ENCODE peak calls at places on chromosomes 5 and 9, in nine cellular contexts. C, B, N, A, P, G, K, I and T are unnamed samples.

GRCh38 chr9:2787065-2787464 is 56.8 kb downstream of the PUM3 start:
- DNase-seq in P (peak; percentile 75), A (no peak), N (peak; percentile 60), K (no peak), I (peak; percentile 47), B (no peak), C (no peak), G (no peak), T (peak; percentile 70)

GRCh38 chr9:36091028-36091953 is 45.2 kb upstream of the GLIPR2 start:
- DNase-seq in K (no peak), I (peak; percentile 63), N (peak; percentile 81), B (no peak), C (no peak), G (no peak), A (no peak), P (peak; percentile 82), T (peak; percentile 74)

GRCh38 chr5:132500931-132501628 is 10.5 kb upstream of the IRF1 start:
- DNase-seq in B (peak; percentile 82), P (peak; percentile 59), G (peak; percentile 93), I (peak; percentile 68), A (peak; percentile 86), N (peak; percentile 74), C (peak; percentile 65), K (peak; percentile 79), T (peak; percentile 72)

GRCh38 chr9:129027685-129028191 is 393 bp downstream of the SH3GLB2 start:
- DNase-seq in C (peak; percentile 70), I (no peak), B (no peak), N (no peak), G (peak; percentile 96), A (no peak), P (peak; percentile 20), K (no peak), T (no peak)

GRCh38 chr9:127865645-127866464 is 11.4 kb upstream of the ENG start:
- DNase-seq in B (no peak), P (no peak), K (no peak), G (no peak), A (no peak), I (no peak), N (no peak), C (no peak), T (no peak)

GRCh38 chr5:130652178-130652577 is 512.9 kb downstream of the HINT1 start:
- DNase-seq in B (no peak), K (no peak), P (peak; percentile 1), A (no peak), G (no peak), N (peak; percentile 69), I (peak; percentile 55), C (no peak), T (no peak)

GRCh38 chr5:150044334-150044681 is 42.0 kb downstream of the CSF1R start:
- DNase-seq in C (no peak), N (peak; percentile 77), P (peak; percentile 34), B (no peak), K (no peak), G (no peak), I (peak; percentile 73), A (no peak), T (peak; percentile 78)

GRCh38 chr5:77774981-77775772 is 962 bp downstream of the TBCA start:
- DNase-seq in N (no peak), I (no peak), P (no peak), A (no peak), G (no peak), K (no peak), B (no peak), C (no peak), T (peak; percentile 61)

GRCh38 chr5:134784946-134785620 is 26.5 kb downstream of the DDX46 start:
- DNase-seq in C (no peak), A (no peak), P (peak; percentile 78), K (no peak), I (no peak), N (peak; percentile 32), G (no peak), B (no peak), T (peak; percentile 52)

GRCh38 chr5:134787692-134788091 is 29.1 kb downstream of the DDX46 start:
- DNase-seq in N (no peak), C (no peak), B (no peak), A (no peak), G (no peak), I (no peak), K (no peak), P (no peak), T (no peak)

DNA sequence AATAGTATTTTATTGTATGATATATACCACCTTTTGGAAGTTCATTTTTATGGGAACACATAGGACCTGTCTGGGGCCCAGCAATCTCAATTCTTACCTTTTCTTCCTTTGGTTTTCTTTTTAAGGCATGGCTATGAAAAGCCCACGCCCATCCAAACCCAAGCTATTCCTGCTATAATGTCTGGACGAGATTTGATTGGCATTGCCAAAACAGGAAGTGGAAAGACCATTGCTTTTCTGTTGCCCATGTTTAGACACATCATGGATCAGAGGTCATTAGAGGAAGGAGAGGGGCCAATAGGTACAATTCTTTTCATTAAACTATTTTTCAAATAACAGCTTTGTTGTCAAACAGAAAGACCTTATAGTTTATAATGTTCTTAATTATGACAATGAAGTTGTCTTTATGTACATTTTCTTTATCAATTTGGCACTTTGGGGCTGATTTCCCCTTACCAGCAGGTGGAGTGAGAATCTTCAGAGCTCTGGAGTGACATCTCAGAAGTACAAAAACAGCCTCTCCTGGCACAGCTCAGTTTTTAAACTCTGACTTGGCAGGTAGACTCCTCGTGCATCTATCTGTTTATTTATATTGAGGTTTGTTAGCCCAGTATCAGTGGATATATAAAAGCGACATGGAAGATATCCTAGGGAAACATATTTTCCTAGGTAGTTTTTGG is 25.8 kb downstream of the DDX46 start:
- DNase-seq in C (no peak), G (no peak), K (no peak), B (no peak), P (no peak), N (peak; percentile 9), I (peak; percentile 9), A (no peak), T (no peak)
- TF ChIP-seq CTCF in C (peak; percentile 25), G (no peak), K (no peak), B (peak; percentile 45), P (peak; percentile 35), N (peak; percentile 26), I (peak; percentile 15), A (no peak), T (peak; percentile 30)

GRCh38 chr9:92640398-92641091 is 29.4 kb downstream of the IPPK start:
- DNase-seq in C (no peak), P (no peak), I (no peak), B (no peak), G (peak; percentile 53), N (no peak), K (no peak), A (no peak), T (no peak)
- TF ChIP-seq CTCF in C (no peak), P (no peak), I (no peak), B (no peak), G (no peak), N (no peak), K (no peak), A (no peak), T (no peak)

GRCh38 chr5:141399555-141400258 is 2.0 kb downstream of the PCDHGB5 start:
- DNase-seq in P (no peak), I (no peak), A (no peak), K (no peak), B (no peak), N (no peak), G (no peak), C (no peak), T (no peak)

GRCh38 chr5:141403387-141403786 is 809 bp downstream of the PCDHGA9 start:
- DNase-seq in A (no peak), N (no peak), K (no peak), G (no peak), C (no peak), I (no peak), P (no peak), B (no peak), T (no peak)

GRCh38 chr5:141398608-141399007 is 861 bp downstream of the PCDHGB5 start:
- DNase-seq in K (peak; percentile 52), C (no peak), A (no peak), P (no peak), G (no peak), N (no peak), I (no peak), B (no peak), T (no peak)

DNA sequence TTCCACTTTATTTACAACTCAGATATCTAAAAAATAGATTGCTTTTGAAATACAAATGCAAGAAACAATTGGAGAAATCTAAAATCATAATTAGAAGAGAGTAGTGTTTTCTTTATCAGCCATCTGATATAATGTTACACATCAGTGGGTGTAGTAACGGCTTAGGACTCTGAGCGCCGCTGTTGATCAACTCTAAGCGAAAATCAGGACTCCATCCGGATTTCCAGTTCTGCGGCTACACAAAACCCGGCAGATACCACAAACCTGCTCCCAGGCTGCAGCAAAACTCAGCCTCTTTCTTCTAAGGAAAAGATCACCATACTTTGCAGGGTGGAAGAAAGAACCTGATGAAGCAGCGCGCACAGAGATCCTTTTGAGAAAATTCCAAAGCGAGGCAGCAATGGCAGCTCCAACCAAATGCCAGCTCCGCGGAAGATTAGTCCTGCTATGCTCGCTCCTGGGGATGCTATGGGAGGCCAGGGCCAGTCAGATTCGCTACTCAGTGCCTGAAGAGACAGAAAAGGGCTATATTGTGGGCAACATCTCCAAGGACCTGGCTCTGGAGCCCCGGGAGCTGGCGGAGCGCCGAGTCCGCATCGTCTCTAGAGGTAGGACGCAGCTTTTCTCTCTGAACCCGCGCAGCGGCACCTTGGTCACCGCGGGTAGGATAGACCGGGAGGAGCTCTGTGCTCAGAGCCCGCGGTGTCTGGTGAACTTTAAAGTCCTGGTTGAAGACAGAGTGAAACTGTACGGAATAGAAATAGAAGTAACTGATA is at the start of gene PCDHGA9:
- DNase-seq in K (peak; percentile 59), I (peak; percentile 57), N (peak; percentile 56), B (peak; percentile 53), P (peak; percentile 41), G (peak; percentile 59), A (no peak), C (no peak), T (peak; percentile 59)
- TF ChIP-seq CTCF in K (peak; percentile 46), I (peak; percentile 49), N (peak; percentile 38), B (peak; percentile 39), P (peak; percentile 50), G (peak; percentile 17), A (peak; percentile 25), C (no peak), T (peak; percentile 48)

DNA sequence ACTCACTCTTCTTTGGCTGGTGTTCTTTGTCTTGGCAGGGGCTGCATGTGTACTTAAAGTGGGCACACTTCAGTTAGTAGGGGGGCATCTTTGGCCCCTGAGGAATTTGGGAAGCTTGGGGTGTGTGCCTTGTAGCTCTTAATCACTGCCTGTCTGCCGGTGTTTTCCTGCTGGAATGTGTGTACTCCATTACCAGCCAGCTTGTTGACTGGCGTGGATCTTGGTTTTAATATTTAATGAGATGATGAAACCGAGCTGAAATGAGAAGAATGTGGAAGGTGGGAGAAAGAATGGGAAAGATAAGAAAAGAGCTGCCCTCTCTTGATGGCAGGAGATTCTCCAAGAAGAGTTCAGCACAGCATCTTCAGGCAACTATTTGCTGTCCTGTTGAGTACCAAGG is 149.1 kb downstream of the DOCK2 start:
- DNase-seq in G (no peak), N (peak; percentile 25), A (no peak), P (peak; percentile 57), I (no peak), K (no peak), C (no peak), B (no peak), T (peak; percentile 51)
- TF ChIP-seq CTCF in G (no peak), N (no peak), A (no peak), P (no peak), I (no peak), K (no peak), C (no peak), B (no peak), T (no peak)